ENCODE peak calls at places on chromosome 17, in seven cellular contexts. I is CD8-positive, alpha-beta T cell; Z is mammary epithelial cell; O is ascending aorta; F is heart right ventricle; L is spleen; M is left ventricle myocardium inferior. J is an unnamed sample. For H3K4me1 and H3K36me3, the result is how much of the 10 kb centered on the place peaks cover.

GRCh38 chr17:491086-492014 is 138.7 kb upstream of the RPH3AL start:
- DNase-seq in M (peak), Z (peak), F (peak), O (peak), L (peak), I (peak), J (peak)

GRCh38 chr17:71748872-71749271 is 371.9 kb upstream of the SOX9 start:
- DNase-seq in M (no peak), Z (no peak), O (no peak), L (no peak), I (no peak), F (no peak), J (no peak)

GRCh38 chr17:66445229-66445628 is 142.8 kb downstream of the PRKCA start:
- DNase-seq in O (no peak), M (no peak), Z (no peak), I (no peak), L (no peak), F (no peak), J (peak)

GRCh38 chr17:50028207-50029120 is 27.4 kb upstream of the ITGA3 start:
- DNase-seq in I (no peak), M (no peak), O (peak), Z (peak), F (no peak), L (no peak), J (peak)

GRCh38 chr17:41796066-41796895 is 9.8 kb upstream of the JUP start:
- DNase-seq in I (no peak), M (no peak), F (no peak), Z (peak), O (no peak), L (no peak), J (no peak)

GRCh38 chr17:27986805-27987684 is 55.4 kb upstream of the NLK start:
- DNase-seq in M (no peak), I (no peak), Z (no peak), F (no peak), L (no peak), O (no peak), J (no peak)

GRCh38 chr17:76635659-76636360 is 7.7 kb downstream of the ST6GALNAC1 start:
- DNase-seq in L (no peak), F (no peak), Z (no peak), M (no peak), I (no peak), O (no peak), J (peak)

GRCh38 chr17:39979021-39979660 is 1.5 kb upstream of the PSMD3 start:
- DNase-seq in F (no peak), M (no peak), O (no peak), Z (peak), L (no peak), I (no peak), J (peak)

GRCh38 chr17:15659663-15660062 is 24.4 kb downstream of the TRIM16 start:
- DNase-seq in O (no peak), F (peak), M (no peak), L (no peak), I (no peak), Z (peak), J (peak)

GRCh38 chr17:60356947-60357346 is 35.0 kb downstream of the USP32 start:
- DNase-seq in O (no peak), Z (no peak), M (no peak), L (no peak), I (no peak), F (no peak), J (peak)

GRCh38 chr17:59366773-59367656 is 35.6 kb downstream of the YPEL2 start:
- DNase-seq in I (no peak), L (no peak), M (no peak), Z (no peak), O (peak), F (peak), J (peak)

GRCh38 chr17:82967268-82968032 is 112.0 kb upstream of the METRNL start:
- DNase-seq in L (no peak), Z (no peak), O (no peak), M (no peak), I (peak), F (no peak), J (no peak)

GRCh38 chr17:28345420-28346198 is 10.0 kb downstream of the TNFAIP1 start:
- DNase-seq in Z (no peak), L (no peak), M (peak), I (no peak), O (no peak), F (peak), J (no peak)

GRCh38 chr17:50269477-50270429 is 4.5 kb upstream of the TMEM92 start:
- DNase-seq in F (peak), L (peak), M (peak), Z (peak), O (peak), I (peak), J (peak)

GRCh38 chr17:83105512-83105911 is 26.1 kb downstream of the METRNL start:
- DNase-seq in I (no peak), Z (no peak), F (no peak), L (no peak), O (no peak), M (no peak), J (no peak)

DNA sequence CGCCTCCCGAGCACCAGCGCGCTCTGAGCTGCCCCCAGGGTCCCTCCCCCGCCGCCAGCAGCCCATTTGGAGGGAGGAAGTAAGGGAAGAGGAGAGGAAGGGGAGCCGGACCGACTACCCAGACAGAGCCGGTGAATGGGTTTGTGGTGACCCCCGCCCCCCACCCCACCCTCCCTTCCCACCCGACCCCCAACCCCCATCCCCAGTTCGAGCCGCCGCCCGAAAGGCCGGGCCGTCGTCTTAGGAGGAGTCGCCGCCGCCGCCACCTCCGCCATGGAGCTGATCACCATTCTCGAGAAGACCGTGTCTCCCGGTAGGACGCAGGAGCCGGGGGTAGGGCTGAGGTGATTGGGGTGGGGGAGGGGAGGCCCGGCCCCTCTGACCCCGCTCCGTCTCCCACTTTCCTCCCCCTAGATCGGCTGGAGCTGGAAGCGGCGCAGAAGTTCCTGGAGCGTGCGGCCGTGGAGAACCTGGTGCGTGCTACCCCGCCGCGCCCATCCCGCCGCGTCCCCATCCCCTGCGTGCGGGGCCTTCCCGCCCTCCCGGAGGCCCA is 329 bp downstream of the KPNB1 start:
- DNase-seq in L (peak), I (peak), F (no peak), O (no peak), Z (no peak), M (no peak), J (no peak)
- H3K4me1 ChIP-seq in L (under half), I (under half), F (under half), O (under half), Z (under half), M (half or more), J (under half)

GRCh38 chr17:38906429-38907172 is 18.8 kb upstream of the LASP1NB start:
- DNase-seq in Z (no peak), F (no peak), I (no peak), M (peak), O (no peak), L (no peak), J (no peak)

GRCh38 chr17:38907930-38908675 is 17.3 kb upstream of the LASP1NB start:
- DNase-seq in Z (no peak), O (no peak), L (peak), M (peak), F (no peak), I (no peak), J (no peak)

GRCh38 chr17:38904892-38905291 is 20.5 kb upstream of the LASP1NB start:
- DNase-seq in M (no peak), O (no peak), F (no peak), I (no peak), Z (no peak), L (no peak), J (no peak)

GRCh38 chr17:38903404-38903803 is 22.0 kb upstream of the LASP1NB start:
- DNase-seq in L (no peak), O (no peak), M (no peak), F (no peak), Z (no peak), I (no peak), J (no peak)

DNA sequence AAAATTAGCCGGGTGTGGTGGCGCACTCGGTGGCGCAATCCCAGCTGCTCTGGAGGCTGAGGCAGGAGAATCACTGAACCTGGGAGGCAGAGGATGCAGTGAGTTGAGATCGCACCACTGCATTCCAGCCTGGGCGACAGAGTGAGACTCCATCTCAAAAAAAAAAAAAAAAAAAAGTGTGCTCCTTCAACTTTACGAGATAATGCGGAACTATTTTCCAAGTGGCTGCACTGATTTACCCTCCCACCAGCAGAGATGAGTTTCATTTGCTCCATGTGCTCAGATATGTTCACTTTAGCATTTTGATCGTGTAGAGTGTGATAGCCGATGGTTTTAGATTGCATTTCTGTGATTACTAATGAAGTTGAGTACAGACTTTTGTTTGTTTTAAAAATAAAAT is 20.0 kb upstream of the LASP1NB start:
- DNase-seq in M (no peak), F (no peak), Z (no peak), I (no peak), L (no peak), O (no peak), J (no peak)
- H3K36me3 ChIP-seq in M (under half), F (half or more), Z (under half), I (under half), L (under half), O (under half), J (half or more)

GRCh38 chr17:75459246-75459589 is 2.8 kb downstream of the TMEM94 start:
- DNase-seq in L (no peak), F (no peak), M (no peak), Z (no peak), O (no peak), I (no peak), J (no peak)
- H3K4me1 ChIP-seq in L (under half), F (under half), M (half or more), Z (under half), O (under half), I (under half), J (under half)

DNA sequence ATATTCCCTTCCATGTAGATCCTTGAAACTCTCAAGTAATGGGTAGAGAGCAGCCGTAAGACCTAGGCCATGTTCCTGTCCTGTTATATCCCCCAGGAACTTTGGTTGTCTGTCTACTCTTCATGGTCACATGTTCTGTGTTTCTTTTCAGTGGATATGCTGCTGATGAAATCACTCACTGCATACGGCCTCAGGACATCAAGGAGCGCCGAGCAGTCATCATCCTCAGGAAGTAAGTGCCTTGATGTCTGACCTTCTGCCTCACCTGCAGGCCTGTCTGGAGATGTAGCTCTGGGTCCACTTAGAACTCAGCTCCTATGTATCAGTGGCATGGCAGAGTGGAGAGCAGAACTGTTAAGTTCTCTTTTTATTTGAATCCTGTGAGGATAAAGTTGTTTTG is 11.2 kb downstream of the ALKBH5 start:
- DNase-seq in L (no peak), M (no peak), Z (no peak), I (no peak), O (no peak), F (no peak), J (no peak)
- H3K36me3 ChIP-seq in L (under half), M (under half), Z (under half), I (under half), O (under half), F (half or more), J (under half)

GRCh38 chr17:57662021-57662420 is 83.1 kb downstream of the CCDC182 start:
- DNase-seq in M (no peak), O (no peak), I (no peak), Z (no peak), F (no peak), L (peak), J (no peak)
- H3K4me1 ChIP-seq in M (under half), O (under half), I (under half), Z (under half), F (under half), L (under half), J (under half)

J was measured in adipocyte.